ENCODE peak calls at places on chromosomes 2 and 18, in seven cellular contexts. H, V, D, O, R, I and M are unnamed samples.

GRCh38 chr18:29648891-29649290 is 1393.7 kb downstream of the DSC3 start:
- DNase-seq in H (no peak), V (no peak), D (no peak), O (no peak), R (no peak), I (no peak), M (no peak)

GRCh38 chr2:205654878-205655601 is 27.3 kb upstream of the NRP2 start:
- DNase-seq in H (no peak), V (no peak), D (no peak), O (no peak), R (no peak), I (no peak), M (no peak)

GRCh38 chr2:105324732-105325131 is 4.8 kb downstream of the TGFBRAP1 start:
- DNase-seq in H (no peak), V (no peak), D (no peak), O (no peak), R (no peak), I (no peak), M (no peak)

GRCh38 chr18:11761553-11761952 is 72.5 kb downstream of the GNAL start:
- DNase-seq in H (no peak), V (no peak), D (no peak), O (no peak), R (no peak), I (no peak), M (no peak)

GRCh38 chr2:177474301-177474700 is 81.7 kb downstream of the AGPS start:
- DNase-seq in H (no peak), V (no peak), D (no peak), O (no peak), R (no peak), I (no peak), M (no peak)

GRCh38 chr2:219131327-219131726 is 29.3 kb downstream of the NHEJ1 start:
- DNase-seq in H (no peak), V (no peak), D (no peak), O (no peak), R (no peak), I (no peak), M (no peak)

GRCh38 chr2:172179045-172179742 is 76.5 kb upstream of the DLX2 start:
- DNase-seq in H (no peak), V (no peak), D (no peak), O (no peak), R (no peak), I (no peak), M (no peak)

GRCh38 chr2:3774336-3774735 is 71.0 kb downstream of the DCDC2C start:
- DNase-seq in H (no peak), V (no peak), D (no peak), O (no peak), R (no peak), I (no peak), M (no peak)

GRCh38 chr2:26892133-26892532 is 44.2 kb downstream of the DPYSL5 start:
- DNase-seq in H (no peak), V (no peak), D (no peak), O (no peak), R (no peak), I (no peak), M (no peak)

GRCh38 chr2:232888839-232889529 is 18.9 kb downstream of the SNORC start:
- DNase-seq in H (peak), V (no peak), D (no peak), O (peak), R (no peak), I (peak), M (no peak)

GRCh38 chr2:231191896-231192872 is 6.2 kb upstream of the ARMC9 start:
- DNase-seq in H (peak), V (no peak), D (no peak), O (no peak), R (no peak), I (peak), M (no peak)

GRCh38 chr2:59680863-59681262 is 872.6 kb downstream of the BCL11A start:
- DNase-seq in H (no peak), V (peak), D (no peak), O (no peak), R (no peak), I (no peak), M (no peak)

GRCh38 chr2:230941202-230942180 is 16.4 kb upstream of the GPR55 start:
- DNase-seq in H (no peak), V (no peak), D (no peak), O (peak), R (peak), I (peak), M (no peak)